ENCODE peak calls at places on chromosomes 5 and 9, in six cellular contexts. B, R, M, V, W and Z are unnamed samples.

GRCh38 chr5:143179126-143179740 is 224.3 kb downstream of the NR3C1 start:
- DNase-seq in B (no peak), R (no peak), M (no peak), V (no peak), W (no peak), Z (no peak)

GRCh38 chr5:132860742-132861141 is 5.5 kb downstream of the GDF9 start:
- DNase-seq in B (no peak), R (no peak), M (no peak), V (no peak), W (no peak), Z (no peak)

GRCh38 chr5:89929173-89929572 is 480.4 kb downstream of the CETN3 start:
- DNase-seq in B (no peak), R (no peak), M (no peak), V (peak), W (no peak), Z (no peak)

GRCh38 chr9:36991516-36992134 is 42.4 kb downstream of the PAX5 start:
- DNase-seq in B (no peak), R (no peak), M (peak), V (no peak), W (peak), Z (peak)

GRCh38 chr5:32842798-32843531 is 131.8 kb downstream of the NPR3 start:
- DNase-seq in B (no peak), R (no peak), M (peak), V (no peak), W (no peak), Z (no peak)

GRCh38 chr9:82170079-82170662 is 181.6 kb downstream of the SPATA31D1 start:
- DNase-seq in B (no peak), R (no peak), M (peak), V (no peak), W (no peak), Z (peak)

GRCh38 chr5:135545115-135545514 is 9.4 kb upstream of the NEUROG1 start:
- DNase-seq in B (no peak), R (no peak), M (no peak), V (peak), W (no peak), Z (no peak)

GRCh38 chr9:115591584-115591984 is 473.6 kb upstream of the TNC start:
- DNase-seq in B (peak), R (no peak), M (peak), V (peak), W (peak), Z (peak)

GRCh38 chr5:64653776-64654175 is 36.5 kb upstream of the SHISAL2B start:
- DNase-seq in B (no peak), R (no peak), M (peak), V (no peak), W (no peak), Z (no peak)

GRCh38 chr9:89177021-89177400 is 1.6 kb downstream of the SHC3 start:
- DNase-seq in B (no peak), R (no peak), M (peak), V (peak), W (no peak), Z (no peak)

GRCh38 chr5:173868096-173868879 is 19.9 kb upstream of the CPEB4 start:
- DNase-seq in B (no peak), R (peak), M (peak), V (peak), W (no peak), Z (no peak)

GRCh38 chr5:96537386-96537785 is 104.3 kb upstream of the PCSK1 start:
- DNase-seq in B (no peak), R (no peak), M (peak), V (peak), W (no peak), Z (no peak)

GRCh38 chr9:134630393-134630790 is 11.2 kb upstream of the COL5A1 start:
- DNase-seq in B (no peak), R (peak), M (no peak), V (no peak), W (no peak), Z (no peak)

GRCh38 chr9:136771907-136772306 is 7.6 kb upstream of the LCN15 start:
- DNase-seq in B (no peak), R (no peak), M (no peak), V (no peak), W (peak), Z (no peak)

GRCh38 chr5:115329475-115329874 is 33.0 kb upstream of the CCDC112 start:
- DNase-seq in B (no peak), R (no peak), M (no peak), V (peak), W (no peak), Z (peak)

GRCh38 chr5:148383564-148384388 is at the start of gene FBXO38:
- DNase-seq in B (peak), R (peak), M (peak), V (peak), W (peak), Z (peak)